ENCODE peak calls at places on chromosomes 3 and 15, in seven cellular contexts. One of them, this sample, is unnamed.

GRCh38 chr3:136247436-136247835 is 2.7 kb upstream of the PCCB start:
- DNase-seq in spleen: no peak
- DNase-seq in ovary: no peak
- DNase-seq in heart left ventricle: no peak
- DNase-seq in A549: no peak
- DNase-seq in Peyer's patch: no peak
- DNase-seq in sigmoid colon: no peak
- DNase-seq in this sample: peak

GRCh38 chr3:150292891-150293290 is 115.2 kb upstream of the TSC22D2 start:
- DNase-seq in spleen: no peak
- DNase-seq in ovary: no peak
- DNase-seq in heart left ventricle: no peak
- DNase-seq in A549: no peak
- DNase-seq in Peyer's patch: no peak
- DNase-seq in sigmoid colon: no peak
- DNase-seq in this sample: no peak

GRCh38 chr3:12613250-12613649 is 50.7 kb downstream of the RAF1 start:
- DNase-seq in spleen: no peak
- DNase-seq in ovary: no peak
- DNase-seq in heart left ventricle: no peak
- DNase-seq in A549: no peak
- DNase-seq in Peyer's patch: no peak
- DNase-seq in sigmoid colon: no peak
- DNase-seq in this sample: no peak

GRCh38 chr3:194773216-194773615 is 87.5 kb downstream of the FAM43A start:
- DNase-seq in spleen: no peak
- DNase-seq in ovary: no peak
- DNase-seq in heart left ventricle: peak
- DNase-seq in A549: peak
- DNase-seq in Peyer's patch: no peak
- DNase-seq in sigmoid colon: peak
- DNase-seq in this sample: peak

GRCh38 chr15:39125904-39126303 is 455.0 kb upstream of the THBS1 start:
- DNase-seq in spleen: no peak
- DNase-seq in ovary: no peak
- DNase-seq in heart left ventricle: no peak
- DNase-seq in A549: peak
- DNase-seq in Peyer's patch: peak
- DNase-seq in sigmoid colon: no peak
- DNase-seq in this sample: no peak

GRCh38 chr3:17322106-17322793 is 420.2 kb downstream of the TBC1D5 start:
- DNase-seq in spleen: no peak
- DNase-seq in ovary: no peak
- DNase-seq in heart left ventricle: no peak
- DNase-seq in A549: no peak
- DNase-seq in Peyer's patch: no peak
- DNase-seq in sigmoid colon: no peak
- DNase-seq in this sample: no peak

GRCh38 chr15:80317389-80318169 is 65.6 kb upstream of the CTXND1 start:
- DNase-seq in spleen: no peak
- DNase-seq in ovary: no peak
- DNase-seq in heart left ventricle: no peak
- DNase-seq in A549: peak
- DNase-seq in Peyer's patch: peak
- DNase-seq in sigmoid colon: peak
- DNase-seq in this sample: no peak

GRCh38 chr3:155382396-155383042 is 89.0 kb upstream of the STRIT1 start:
- DNase-seq in spleen: no peak
- DNase-seq in ovary: peak
- DNase-seq in heart left ventricle: peak
- DNase-seq in A549: peak
- DNase-seq in Peyer's patch: peak
- DNase-seq in sigmoid colon: peak
- DNase-seq in this sample: peak

GRCh38 chr15:52076889-52077781 is 35.4 kb downstream of the BCL2L10 start:
- DNase-seq in spleen: no peak
- DNase-seq in ovary: no peak
- DNase-seq in heart left ventricle: no peak
- DNase-seq in A549: peak
- DNase-seq in Peyer's patch: peak
- DNase-seq in sigmoid colon: no peak
- DNase-seq in this sample: no peak

GRCh38 chr3:100708644-100708988 is 678 bp upstream of the TFG start:
- DNase-seq in spleen: no peak
- DNase-seq in ovary: no peak
- DNase-seq in heart left ventricle: no peak
- DNase-seq in A549: peak
- DNase-seq in Peyer's patch: no peak
- DNase-seq in sigmoid colon: no peak
- DNase-seq in this sample: no peak

GRCh38 chr3:160697628-160698382 is 20.8 kb downstream of the ARL14 start:
- DNase-seq in spleen: no peak
- DNase-seq in ovary: no peak
- DNase-seq in heart left ventricle: no peak
- DNase-seq in A549: no peak
- DNase-seq in Peyer's patch: no peak
- DNase-seq in sigmoid colon: no peak
- DNase-seq in this sample: no peak

GRCh38 chr3:174957581-174958001 is 98.5 kb downstream of the NAALADL2 start:
- DNase-seq in spleen: no peak
- DNase-seq in ovary: no peak
- DNase-seq in heart left ventricle: no peak
- DNase-seq in A549: no peak
- DNase-seq in Peyer's patch: no peak
- DNase-seq in sigmoid colon: no peak
- DNase-seq in this sample: no peak

GRCh38 chr3:184732133-184732532 is 20.3 kb upstream of the MAGEF1 start:
- DNase-seq in spleen: peak
- DNase-seq in ovary: no peak
- DNase-seq in heart left ventricle: no peak
- DNase-seq in A549: no peak
- DNase-seq in Peyer's patch: peak
- DNase-seq in sigmoid colon: no peak
- DNase-seq in this sample: no peak

GRCh38 chr3:71560665-71561064 is 22.9 kb downstream of the FOXP1 start:
- DNase-seq in spleen: no peak
- DNase-seq in ovary: no peak
- DNase-seq in heart left ventricle: no peak
- DNase-seq in A549: no peak
- DNase-seq in Peyer's patch: no peak
- DNase-seq in sigmoid colon: no peak
- DNase-seq in this sample: no peak

GRCh38 chr15:39834256-39834655 is 51.6 kb upstream of the FSIP1 start:
- DNase-seq in spleen: no peak
- DNase-seq in ovary: no peak
- DNase-seq in heart left ventricle: no peak
- DNase-seq in A549: no peak
- DNase-seq in Peyer's patch: no peak
- DNase-seq in sigmoid colon: no peak
- DNase-seq in this sample: no peak

GRCh38 chr3:66415867-66416428 is 84.9 kb downstream of the LRIG1 start:
- DNase-seq in spleen: no peak
- DNase-seq in ovary: no peak
- DNase-seq in heart left ventricle: no peak
- DNase-seq in A549: no peak
- DNase-seq in Peyer's patch: no peak
- DNase-seq in sigmoid colon: no peak
- DNase-seq in this sample: no peak

GRCh38 chr3:17478673-17479072 is 263.8 kb downstream of the TBC1D5 start:
- DNase-seq in spleen: no peak
- DNase-seq in ovary: no peak
- DNase-seq in heart left ventricle: no peak
- DNase-seq in A549: peak
- DNase-seq in Peyer's patch: no peak
- DNase-seq in sigmoid colon: no peak
- DNase-seq in this sample: no peak

GRCh38 chr15:20340931-20341661 is 200.5 kb downstream of the GOLGA6L6 start:
- DNase-seq in spleen: peak
- DNase-seq in ovary: peak
- DNase-seq in heart left ventricle: peak
- DNase-seq in A549: peak
- DNase-seq in Peyer's patch: peak
- DNase-seq in sigmoid colon: peak
- DNase-seq in this sample: no peak

GRCh38 chr3:46420931-46421330 is 13.9 kb downstream of the CCRL2 start:
- DNase-seq in spleen: no peak
- DNase-seq in ovary: no peak
- DNase-seq in heart left ventricle: no peak
- DNase-seq in A549: no peak
- DNase-seq in Peyer's patch: no peak
- DNase-seq in sigmoid colon: no peak
- DNase-seq in this sample: no peak

GRCh38 chr3:191238321-191238817 is 39.3 kb downstream of the OSTN start:
- DNase-seq in spleen: no peak
- DNase-seq in ovary: no peak
- DNase-seq in heart left ventricle: no peak
- DNase-seq in A549: peak
- DNase-seq in Peyer's patch: no peak
- DNase-seq in sigmoid colon: no peak
- DNase-seq in this sample: no peak

GRCh38 chr3:118882353-118882947 is 152.2 kb downstream of the IGSF11 start:
- DNase-seq in spleen: no peak
- DNase-seq in ovary: peak
- DNase-seq in heart left ventricle: peak
- DNase-seq in A549: peak
- DNase-seq in Peyer's patch: peak
- DNase-seq in sigmoid colon: peak
- DNase-seq in this sample: peak

GRCh38 chr3:9820543-9820942 is 10.5 kb downstream of the TTLL3 start:
- DNase-seq in spleen: no peak
- DNase-seq in ovary: no peak
- DNase-seq in heart left ventricle: no peak
- DNase-seq in A549: no peak
- DNase-seq in Peyer's patch: no peak
- DNase-seq in sigmoid colon: no peak
- DNase-seq in this sample: no peak
- TF ChIP-seq POLR2A in spleen: no peak
- TF ChIP-seq POLR2A in ovary: no peak
- TF ChIP-seq POLR2A in heart left ventricle: no peak
- TF ChIP-seq POLR2A in A549: no peak
- TF ChIP-seq POLR2A in Peyer's patch: no peak
- TF ChIP-seq POLR2A in sigmoid colon: no peak
- TF ChIP-seq POLR2A in this sample: no peak

DNA sequence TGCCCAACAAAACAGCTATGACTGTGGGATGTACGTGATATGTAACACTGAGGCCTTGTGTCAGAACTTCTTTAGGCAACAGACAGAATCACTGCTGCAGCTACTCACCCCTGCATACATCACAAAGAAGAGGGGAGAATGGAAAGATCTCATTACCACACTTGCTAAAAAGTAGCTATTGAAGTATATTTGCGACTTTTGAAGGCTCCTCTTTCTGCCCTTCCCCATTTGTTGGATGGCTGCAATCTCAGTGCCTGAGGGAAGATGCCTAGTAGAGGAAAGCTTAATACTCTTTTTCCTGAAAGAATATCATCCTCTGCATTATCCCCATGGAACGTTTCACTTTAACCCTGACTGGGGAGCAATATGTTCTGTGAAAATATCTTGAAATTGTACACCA is 21.9 kb downstream of the SENP8 start:
- DNase-seq in spleen: no peak
- DNase-seq in ovary: no peak
- DNase-seq in heart left ventricle: no peak
- DNase-seq in A549: no peak
- DNase-seq in Peyer's patch: no peak
- DNase-seq in sigmoid colon: no peak
- DNase-seq in this sample: no peak
- TF ChIP-seq CTCF in spleen: no peak
- TF ChIP-seq CTCF in ovary: no peak
- TF ChIP-seq CTCF in heart left ventricle: no peak
- TF ChIP-seq CTCF in A549: no peak
- TF ChIP-seq CTCF in Peyer's patch: no peak
- TF ChIP-seq CTCF in sigmoid colon: no peak
- TF ChIP-seq CTCF in this sample: no peak

GRCh38 chr15:92069308-92070244 is 216.1 kb downstream of the SLCO3A1 start:
- DNase-seq in spleen: no peak
- DNase-seq in ovary: no peak
- DNase-seq in heart left ventricle: peak
- DNase-seq in A549: peak
- DNase-seq in Peyer's patch: peak
- DNase-seq in sigmoid colon: no peak
- DNase-seq in this sample: peak
- H3K4me3 ChIP-seq in spleen: no peak
- H3K4me3 ChIP-seq in ovary: no peak
- H3K4me3 ChIP-seq in heart left ventricle: peak
- H3K4me3 ChIP-seq in A549: peak
- H3K4me3 ChIP-seq in Peyer's patch: no peak
- H3K4me3 ChIP-seq in sigmoid colon: no peak
- H3K4me3 ChIP-seq in this sample: no peak

GRCh38 chr15:72269739-72270138 is 2.6 kb downstream of the PARP6 start:
- DNase-seq in spleen: no peak
- DNase-seq in ovary: no peak
- DNase-seq in heart left ventricle: no peak
- DNase-seq in A549: no peak
- DNase-seq in Peyer's patch: no peak
- DNase-seq in sigmoid colon: no peak
- DNase-seq in this sample: no peak

GRCh38 chr15:72271221-72271620 is 1.1 kb downstream of the PARP6 start:
- DNase-seq in spleen: no peak
- DNase-seq in ovary: no peak
- DNase-seq in heart left ventricle: no peak
- DNase-seq in A549: no peak
- DNase-seq in Peyer's patch: no peak
- DNase-seq in sigmoid colon: no peak
- DNase-seq in this sample: no peak

GRCh38 chr15:72272997-72273352 is 621 bp upstream of the PARP6 start:
- DNase-seq in spleen: no peak
- DNase-seq in ovary: no peak
- DNase-seq in heart left ventricle: no peak
- DNase-seq in A549: no peak
- DNase-seq in Peyer's patch: no peak
- DNase-seq in sigmoid colon: no peak
- DNase-seq in this sample: no peak

GRCh38 chr15:72271895-72272212 is 500 bp downstream of the PARP6 start:
- DNase-seq in spleen: no peak
- DNase-seq in ovary: no peak
- DNase-seq in heart left ventricle: no peak
- DNase-seq in A549: peak
- DNase-seq in Peyer's patch: no peak
- DNase-seq in sigmoid colon: no peak
- DNase-seq in this sample: peak

DNA sequence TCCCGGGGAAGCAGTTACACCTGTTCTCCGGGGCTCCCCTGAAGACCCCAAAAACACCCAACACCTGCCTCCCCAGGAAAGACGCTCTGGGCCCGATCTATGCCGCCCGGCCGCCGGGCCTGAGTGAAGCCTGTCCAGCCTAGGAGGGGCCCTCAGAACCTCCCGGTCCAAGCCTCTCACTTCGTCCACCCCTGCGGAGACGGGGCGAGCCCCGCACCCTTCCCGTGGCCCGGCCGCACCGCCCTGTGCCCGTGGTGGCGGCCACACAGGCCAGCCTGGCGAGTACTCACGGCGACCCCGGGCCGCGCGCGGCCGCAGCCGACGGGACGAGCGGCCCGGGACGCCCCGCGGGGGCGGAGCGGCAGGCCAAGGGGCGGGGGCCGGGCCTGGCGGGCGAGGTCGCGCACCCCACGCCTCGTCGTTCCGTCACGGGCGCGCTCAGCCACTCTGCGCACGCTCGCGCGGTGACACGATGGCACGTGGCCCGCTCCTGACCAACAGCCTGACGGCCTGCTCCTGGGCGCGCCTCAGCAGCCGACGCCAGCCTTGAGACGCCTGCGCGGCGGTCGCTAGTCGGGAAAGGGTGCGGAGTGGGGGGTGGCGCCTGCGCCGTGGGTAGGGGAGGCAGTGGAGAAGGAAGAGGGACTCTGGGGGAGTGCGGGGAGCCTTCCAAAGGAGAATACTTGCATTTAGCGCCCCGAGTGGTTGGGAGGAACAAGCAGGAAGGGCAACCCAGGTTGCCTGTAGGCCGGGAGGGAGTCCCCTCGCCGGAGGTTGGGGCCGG is at the start of gene PARP6:
- DNase-seq in spleen: peak
- DNase-seq in ovary: peak
- DNase-seq in heart left ventricle: peak
- DNase-seq in A549: peak
- DNase-seq in Peyer's patch: peak
- DNase-seq in sigmoid colon: peak
- DNase-seq in this sample: peak
- TF ChIP-seq POLR2A in spleen: no peak
- TF ChIP-seq POLR2A in ovary: no peak
- TF ChIP-seq POLR2A in heart left ventricle: peak
- TF ChIP-seq POLR2A in A549: peak
- TF ChIP-seq POLR2A in Peyer's patch: peak
- TF ChIP-seq POLR2A in sigmoid colon: peak
- TF ChIP-seq POLR2A in this sample: no peak

This sample was measured in lower leg skin.